ENCODE peak calls at places on chromosomes 12 and 14, in ten cellular contexts. F, Q, C, Y, G, B, J, M, O and K are unnamed samples.

GRCh38 chr14:24639270-24639669 is 5.3 kb upstream of the GZMB start:
- DNase-seq in C (no peak), J (no peak), F (no peak), B (no peak), G (no peak), Q (no peak), M (no peak), O (no peak), Y (no peak), K (no peak)

GRCh38 chr14:61500046-61500445 is 178.7 kb downstream of the PRKCH start:
- DNase-seq in Q (no peak), O (no peak), G (no peak), Y (no peak), M (no peak), F (no peak), J (no peak), C (no peak), B (no peak), K (no peak)

GRCh38 chr14:23525611-23526010 is 26.0 kb downstream of the ZFHX2 start:
- DNase-seq in F (no peak), Y (no peak), M (no peak), J (no peak), G (no peak), O (no peak), C (no peak), B (no peak), Q (no peak), K (no peak)

GRCh38 chr12:57195655-57196371 is 20.8 kb upstream of the NXPH4 start:
- DNase-seq in O (no peak), C (no peak), B (no peak), M (no peak), Q (no peak), F (no peak), J (no peak), G (no peak), Y (peak), K (no peak)

GRCh38 chr12:64335886-64336466 is 54.6 kb downstream of the C12orf56 start:
- DNase-seq in Q (no peak), Y (no peak), O (no peak), G (no peak), J (no peak), M (no peak), B (no peak), F (no peak), C (no peak), K (no peak)

GRCh38 chr12:121926874-121927706 is 8.7 kb downstream of the CFAP251 start:
- DNase-seq in O (no peak), Q (no peak), C (no peak), J (no peak), M (no peak), F (no peak), Y (no peak), B (no peak), G (no peak), K (no peak)

GRCh38 chr14:22555573-22556011 is 33.4 kb downstream of the DAD1 start:
- DNase-seq in B (no peak), C (no peak), F (no peak), G (no peak), O (no peak), M (peak), Y (peak), Q (no peak), J (no peak), K (no peak)

GRCh38 chr14:54207991-54208520 is 188.8 kb upstream of the CDKN3 start:
- DNase-seq in J (no peak), C (no peak), Q (peak), Y (no peak), O (no peak), B (no peak), F (no peak), M (no peak), G (peak), K (no peak)

GRCh38 chr12:114294303-114294685 is 111.7 kb downstream of the TBX5 start:
- DNase-seq in Y (no peak), G (no peak), Q (peak), M (peak), C (no peak), J (no peak), F (peak), O (no peak), B (no peak), K (peak)

GRCh38 chr14:99286761-99287160 is 14.8 kb upstream of the BCL11B start:
- DNase-seq in O (no peak), Y (peak), C (no peak), G (no peak), J (no peak), F (no peak), B (no peak), Q (no peak), M (no peak), K (no peak)

GRCh38 chr12:57837779-57838562 is 8.6 kb downstream of the CTDSP2 start:
- DNase-seq in F (peak), B (no peak), J (no peak), Y (no peak), O (peak), Q (peak), C (no peak), M (peak), G (peak), K (peak)

GRCh38 chr14:24032727-24033418 is 18.9 kb upstream of the CARMIL3 start:
- DNase-seq in G (no peak), C (no peak), O (peak), Q (peak), F (peak), Y (no peak), J (peak), B (no peak), M (peak), K (peak)

GRCh38 chr14:33938131-33938949 is 12.5 kb downstream of the EGLN3 start:
- DNase-seq in G (no peak), O (peak), C (no peak), M (no peak), B (no peak), J (peak), Y (no peak), Q (peak), F (no peak), K (no peak)

GRCh38 chr12:96354844-96355534 is 45.2 kb downstream of the CDK17 start:
- DNase-seq in Q (no peak), O (no peak), M (no peak), Y (no peak), J (no peak), F (no peak), B (no peak), G (no peak), C (no peak), K (no peak)

GRCh38 chr12:96360550-96360949 is 39.7 kb downstream of the CDK17 start:
- DNase-seq in Q (no peak), J (no peak), M (no peak), B (no peak), C (no peak), Y (no peak), G (no peak), O (no peak), F (no peak), K (no peak)

GRCh38 chr12:96361074-96361473 is 39.2 kb downstream of the CDK17 start:
- DNase-seq in Y (no peak), G (peak), B (no peak), M (no peak), C (no peak), F (no peak), O (peak), Q (no peak), J (no peak), K (peak)

GRCh38 chr12:96356831-96357230 is 43.4 kb downstream of the CDK17 start:
- DNase-seq in Q (no peak), Y (no peak), B (no peak), F (no peak), C (no peak), O (no peak), M (no peak), J (no peak), G (no peak), K (no peak)

GRCh38 chr12:96359328-96359727 is 40.9 kb downstream of the CDK17 start:
- DNase-seq in J (no peak), F (no peak), Q (no peak), B (no peak), M (no peak), O (peak), C (no peak), G (no peak), Y (no peak), K (no peak)
- TF ChIP-seq CTCF in J (no peak), F (no peak), Q (no peak), B (no peak), M (no peak), O (no peak), C (no peak), G (no peak), Y (no peak), K (no peak)

GRCh38 chr12:124856132-124856841 is 7.4 kb downstream of the SCARB1 start:
- DNase-seq in B (no peak), F (no peak), G (peak), Y (no peak), C (no peak), Q (no peak), J (no peak), M (no peak), O (no peak), K (no peak)
- TF ChIP-seq CTCF in B (no peak), F (no peak), G (no peak), Y (no peak), C (no peak), Q (no peak), J (no peak), M (no peak), O (peak), K (peak)

GRCh38 chr12:78571953-78572352 is 292.6 kb upstream of the SYT1 start:
- DNase-seq in Y (no peak), Q (no peak), F (no peak), G (no peak), B (no peak), M (no peak), J (no peak), C (no peak), O (no peak), K (no peak)
- TF ChIP-seq CTCF in Y (no peak), Q (no peak), F (no peak), G (no peak), B (no peak), M (no peak), J (no peak), C (no peak), O (no peak), K (no peak)

GRCh38 chr12:7923241-7924236 is 12.4 kb downstream of the SLC2A3 start:
- DNase-seq in Y (no peak), F (no peak), B (no peak), G (no peak), C (no peak), O (no peak), Q (no peak), M (no peak), J (no peak), K (no peak)

GRCh38 chr12:7916936-7917335 is 19.1 kb downstream of the SLC2A3 start:
- DNase-seq in J (no peak), C (no peak), M (no peak), O (no peak), F (no peak), B (no peak), Y (no peak), Q (no peak), G (no peak), K (no peak)

GRCh38 chr12:7915911-7916403 is 20.0 kb downstream of the SLC2A3 start:
- DNase-seq in C (no peak), F (no peak), B (no peak), O (no peak), M (no peak), Y (no peak), G (no peak), Q (no peak), J (no peak), K (no peak)

DNA sequence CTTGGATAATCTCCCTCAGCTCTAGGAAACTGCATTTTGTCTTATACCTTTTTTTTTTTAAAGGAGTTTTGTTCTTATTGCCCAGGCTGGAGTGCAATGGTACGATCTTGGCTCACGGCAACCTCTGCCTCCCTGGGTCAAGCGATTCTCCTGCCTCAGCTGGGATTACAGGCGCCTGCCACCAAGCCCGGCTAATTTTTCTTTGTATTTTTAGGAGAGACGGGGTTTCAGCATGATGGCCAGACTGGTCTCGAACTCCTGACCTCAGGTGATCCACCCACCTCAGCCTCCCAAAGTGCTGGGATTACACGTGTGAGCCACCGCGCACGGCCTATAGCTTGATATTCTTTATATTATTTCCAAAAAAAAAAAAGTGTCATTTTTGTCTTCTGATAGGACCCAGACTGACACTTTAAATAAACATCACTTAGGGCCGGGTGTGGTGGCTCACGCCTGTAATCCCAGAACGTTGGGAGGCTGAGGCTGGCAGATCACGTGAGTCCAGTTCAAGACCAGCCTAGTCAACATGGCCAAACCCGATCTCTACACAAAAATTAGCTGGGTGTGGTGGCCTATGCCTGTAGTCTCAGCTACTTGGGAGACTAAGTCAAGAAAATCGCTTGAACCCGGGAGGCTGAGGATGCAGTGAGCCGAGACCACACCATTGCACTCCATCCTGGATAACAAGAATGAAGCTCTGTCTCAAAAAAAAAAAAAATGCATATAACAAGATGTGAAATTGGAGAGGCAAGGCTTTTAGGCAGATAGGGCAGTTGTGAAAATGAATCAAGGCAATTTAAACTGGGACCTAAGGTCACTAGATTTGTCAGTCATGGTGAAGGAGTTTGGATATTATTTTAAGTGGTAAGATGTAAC is 18.4 kb downstream of the SLC2A3 start:
- DNase-seq in Q (no peak), J (no peak), B (no peak), M (no peak), G (no peak), C (no peak), F (no peak), Y (no peak), O (no peak), K (no peak)
- TF ChIP-seq CTCF in Q (no peak), J (no peak), B (no peak), M (no peak), G (no peak), C (no peak), F (no peak), Y (no peak), O (no peak), K (no peak)